ENCODE peak calls at places on chromosomes 2 and 18, in five cellular contexts. W, D, E, M and C are unnamed samples.

GRCh38 chr2:37563375-37564011 is 107.9 kb downstream of the CDC42EP3 start:
- DNase-seq in D (no peak), E (no peak), W (no peak), M (no peak), C (no peak)

GRCh38 chr2:29606105-29606871 is 315.1 kb downstream of the ALK start:
- DNase-seq in W (no peak), M (no peak), D (no peak), E (no peak), C (no peak)

GRCh38 chr2:40115348-40115747 is 336.3 kb upstream of the THUMPD2 start:
- DNase-seq in D (no peak), W (no peak), E (no peak), M (no peak), C (no peak)

GRCh38 chr2:95328386-95329125 is 31.4 kb downstream of the KCNIP3 start:
- DNase-seq in D (no peak), E (no peak), M (no peak), W (no peak), C (no peak)

GRCh38 chr2:197308635-197309368 is 1.8 kb downstream of the ANKRD44 start:
- DNase-seq in W (no peak), M (no peak), D (no peak), E (no peak), C (no peak)

GRCh38 chr2:54048117-54048785 is 67.2 kb upstream of the ACYP2 start:
- DNase-seq in M (no peak), E (no peak), D (no peak), W (no peak), C (no peak)

GRCh38 chr18:35438480-35439234 is 59.1 kb downstream of the INO80C start:
- DNase-seq in M (no peak), D (no peak), E (no peak), W (no peak), C (no peak)

GRCh38 chr2:86333378-86333777 is 4.0 kb downstream of the REEP1 start:
- DNase-seq in E (no peak), W (no peak), D (no peak), M (no peak), C (no peak)

GRCh38 chr2:71605173-71605641 is 151.8 kb downstream of the DYSF start:
- DNase-seq in D (peak), W (no peak), M (no peak), E (peak), C (peak)

GRCh38 chr18:30280861-30281470 is 761.6 kb downstream of the DSC3 start:
- DNase-seq in E (peak), D (no peak), W (peak), M (peak), C (no peak)

GRCh38 chr2:5914831-5915611 is 222.8 kb downstream of the SOX11 start:
- DNase-seq in E (peak), M (no peak), W (no peak), D (peak), C (peak)

GRCh38 chr2:202019689-202020450 is 13.8 kb upstream of the FZD7 start:
- DNase-seq in M (no peak), W (no peak), E (no peak), D (no peak), C (no peak)

GRCh38 chr18:73384246-73384645 is 516.5 kb upstream of the NETO1 start:
- DNase-seq in W (no peak), E (no peak), D (no peak), M (no peak), C (no peak)

GRCh38 chr2:44767691-44768090 is 173.8 kb upstream of the SIX3 start:
- DNase-seq in W (no peak), E (no peak), D (no peak), M (no peak), C (no peak)

GRCh38 chr2:237540823-237541222 is 25.6 kb upstream of the PRLH start:
- DNase-seq in M (no peak), W (peak), D (no peak), E (no peak), C (peak)

GRCh38 chr2:23220687-23221086 is 164.3 kb upstream of the KLHL29 start:
- DNase-seq in W (no peak), D (no peak), M (no peak), E (no peak), C (no peak)

GRCh38 chr2:227376911-227377396 is 2.2 kb downstream of the TM4SF20 start:
- DNase-seq in W (peak), E (no peak), M (no peak), D (no peak), C (no peak)

GRCh38 chr2:74374509-74375205 is 5.5 kb downstream of the DCTN1 start:
- DNase-seq in M (no peak), W (peak), E (peak), D (peak), C (peak)

GRCh38 chr2:156182132-156182531 is 150.4 kb downstream of the NR4A2 start:
- DNase-seq in E (no peak), W (peak), D (no peak), M (peak), C (no peak)

GRCh38 chr2:119174216-119174992 is 15.9 kb upstream of the C1QL2 start:
- DNase-seq in D (peak), E (peak), W (peak), M (peak), C (peak)

GRCh38 chr2:234308814-234309195 is 188.1 kb downstream of the ARL4C start:
- DNase-seq in D (peak), W (peak), E (no peak), M (no peak), C (no peak)

GRCh38 chr2:109261906-109262631 is 133.1 kb downstream of the SH3RF3 start:
- DNase-seq in M (no peak), E (no peak), D (no peak), W (no peak), C (no peak)

GRCh38 chr2:190682168-190682567 is 33.3 kb downstream of the NAB1 start:
- DNase-seq in M (peak), W (no peak), D (no peak), E (no peak), C (no peak)

GRCh38 chr2:240935101-240935876 is 29.2 kb downstream of the CROCC2 start:
- DNase-seq in D (peak), W (no peak), M (no peak), E (no peak), C (peak)

GRCh38 chr18:3209859-3210569 is 9.8 kb downstream of the MYOM1 start:
- DNase-seq in D (no peak), W (peak), M (no peak), E (no peak), C (no peak)

GRCh38 chr2:10141736-10142639 is 19.4 kb downstream of the RRM2 start:
- DNase-seq in E (peak), W (peak), D (no peak), M (no peak), C (peak)

GRCh38 chr2:9473985-9474360 is 378 bp upstream of the IAH1 start:
- DNase-seq in W (no peak), M (no peak), D (peak), E (peak), C (peak)

GRCh38 chr2:27831279-27832050 is 58.7 kb downstream of the RBKS start:
- DNase-seq in W (no peak), E (no peak), M (no peak), D (no peak), C (no peak)

GRCh38 chr2:222731183-222731582 is 59.7 kb downstream of the MOGAT1 start:
- DNase-seq in E (no peak), W (no peak), D (no peak), M (no peak), C (no peak)

GRCh38 chr2:173571021-173571821 is 216.5 kb downstream of the CDCA7 start:
- DNase-seq in W (peak), M (peak), D (no peak), E (peak), C (no peak)
- TF ChIP-seq CTCF in W (peak), M (peak), D (peak), E (peak), C (no peak)

GRCh38 chr2:67846341-67847070 is 216.3 kb downstream of the C1D start:
- DNase-seq in W (peak), M (peak), D (peak), E (peak), C (peak)
- TF ChIP-seq CTCF in W (peak), M (peak), D (peak), E (peak), C (peak)

DNA sequence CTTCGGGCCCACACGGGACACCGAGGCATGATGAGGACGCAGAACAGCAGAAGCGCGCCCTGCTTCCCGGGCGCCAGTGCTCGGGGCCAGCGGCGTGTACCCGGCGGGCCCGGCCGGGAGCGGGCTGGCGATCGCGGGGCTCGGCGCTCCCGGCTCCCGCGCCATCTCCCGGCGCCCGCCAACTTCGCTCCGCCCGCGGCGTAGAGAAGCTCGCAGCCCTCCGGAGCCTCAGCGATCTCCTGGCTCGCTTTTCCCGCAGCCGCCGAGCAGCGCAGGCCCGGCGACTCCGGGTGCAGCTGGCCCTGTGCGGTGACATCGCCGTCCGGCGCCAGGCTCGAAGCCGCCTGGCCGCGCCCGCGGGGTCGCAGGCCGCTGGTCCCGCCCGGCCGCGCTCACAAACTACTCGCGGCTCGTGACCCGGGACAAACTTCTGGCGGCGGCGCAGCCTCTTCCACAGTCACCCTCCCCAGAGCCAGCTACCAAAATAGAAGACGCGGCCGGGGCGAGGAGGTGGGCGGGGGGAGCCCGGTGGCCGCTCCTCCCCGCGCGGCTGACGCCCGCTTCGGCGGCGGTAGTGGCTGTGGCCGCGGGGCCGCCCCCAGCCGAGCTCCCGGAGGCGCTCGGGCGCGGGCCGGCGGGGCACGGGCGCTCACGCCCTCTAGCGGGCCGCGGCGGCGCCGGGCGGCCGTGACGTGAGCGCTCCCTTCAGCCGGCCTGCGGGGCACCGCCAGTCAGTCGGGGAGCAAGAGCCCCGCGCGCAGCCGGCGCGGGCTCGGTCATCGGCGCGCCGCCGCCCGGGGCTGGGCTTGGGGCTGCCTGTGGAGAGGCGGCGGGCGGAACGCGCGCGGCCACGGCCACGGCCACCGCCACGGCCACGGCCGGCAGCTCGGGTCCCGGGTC is at the start of gene PTPRM:
- DNase-seq in D (peak), E (peak), M (peak), W (peak), C (peak)
- TF ChIP-seq CTCF in D (peak), E (no peak), M (no peak), W (peak), C (no peak)

GRCh38 chr2:24749069-24749691 is 44.0 kb downstream of the PTRHD1 start:
- DNase-seq in W (no peak), E (peak), M (no peak), D (no peak), C (no peak)
- TF ChIP-seq CTCF in W (no peak), E (no peak), M (peak), D (no peak), C (no peak)